ENCODE peak calls at places on chromosomes 13 and 19, in six cellular contexts. W, N, C, R, S and P are unnamed samples.

GRCh38 chr13:39496487-39496998 is 106.5 kb downstream of the LHFPL6 start:
- DNase-seq in W (no peak), R (no peak), N (no peak), S (no peak), C (no peak), P (no peak)

GRCh38 chr13:50357586-50358118 is 342.4 kb downstream of the KCNRG start:
- DNase-seq in N (no peak), S (peak), C (no peak), R (no peak), W (no peak), P (peak)

GRCh38 chr19:49064768-49065611 is at the start of gene NTF4:
- DNase-seq in S (peak), R (peak), W (no peak), C (peak), N (no peak), P (peak)

GRCh38 chr13:25170554-25171107 is 1.5 kb downstream of the AMER2 start:
- DNase-seq in R (peak), C (peak), N (no peak), W (no peak), S (peak), P (peak)

GRCh38 chr19:1066748-1067340 is at the start of gene ARHGAP45:
- DNase-seq in R (peak), C (no peak), W (peak), S (no peak), N (no peak), P (peak)

GRCh38 chr13:21043898-21044297 is 17.5 kb downstream of the LATS2 start:
- DNase-seq in W (no peak), N (no peak), S (peak), C (no peak), R (no peak), P (no peak)

GRCh38 chr19:33906578-33907335 is 110.1 kb downstream of the KCTD15 start:
- DNase-seq in S (peak), W (no peak), N (no peak), C (peak), R (peak), P (peak)

GRCh38 chr13:80399340-80400163 is 58.6 kb upstream of the SPRY2 start:
- DNase-seq in W (no peak), S (no peak), C (no peak), N (no peak), R (peak), P (no peak)

GRCh38 chr13:45833663-45834062 is 17.9 kb downstream of the SIAH3 start:
- DNase-seq in R (no peak), N (no peak), S (peak), W (no peak), C (no peak), P (no peak)

GRCh38 chr13:49933511-49933910 is 2.6 kb downstream of the SPRYD7 start:
- DNase-seq in W (no peak), S (no peak), C (no peak), R (no peak), N (no peak), P (no peak)

GRCh38 chr19:14409157-14410053 is 9.7 kb downstream of the DDX39A start:
- DNase-seq in R (no peak), S (no peak), C (no peak), W (no peak), N (no peak), P (no peak)

GRCh38 chr19:31733591-31733990 is 384.4 kb upstream of the TSHZ3 start:
- DNase-seq in S (no peak), R (no peak), N (no peak), C (no peak), W (no peak), P (no peak)

GRCh38 chr19:15296353-15296752 is 36.0 kb downstream of the BRD4 start:
- DNase-seq in W (no peak), R (no peak), S (no peak), N (no peak), C (no peak), P (no peak)

DNA sequence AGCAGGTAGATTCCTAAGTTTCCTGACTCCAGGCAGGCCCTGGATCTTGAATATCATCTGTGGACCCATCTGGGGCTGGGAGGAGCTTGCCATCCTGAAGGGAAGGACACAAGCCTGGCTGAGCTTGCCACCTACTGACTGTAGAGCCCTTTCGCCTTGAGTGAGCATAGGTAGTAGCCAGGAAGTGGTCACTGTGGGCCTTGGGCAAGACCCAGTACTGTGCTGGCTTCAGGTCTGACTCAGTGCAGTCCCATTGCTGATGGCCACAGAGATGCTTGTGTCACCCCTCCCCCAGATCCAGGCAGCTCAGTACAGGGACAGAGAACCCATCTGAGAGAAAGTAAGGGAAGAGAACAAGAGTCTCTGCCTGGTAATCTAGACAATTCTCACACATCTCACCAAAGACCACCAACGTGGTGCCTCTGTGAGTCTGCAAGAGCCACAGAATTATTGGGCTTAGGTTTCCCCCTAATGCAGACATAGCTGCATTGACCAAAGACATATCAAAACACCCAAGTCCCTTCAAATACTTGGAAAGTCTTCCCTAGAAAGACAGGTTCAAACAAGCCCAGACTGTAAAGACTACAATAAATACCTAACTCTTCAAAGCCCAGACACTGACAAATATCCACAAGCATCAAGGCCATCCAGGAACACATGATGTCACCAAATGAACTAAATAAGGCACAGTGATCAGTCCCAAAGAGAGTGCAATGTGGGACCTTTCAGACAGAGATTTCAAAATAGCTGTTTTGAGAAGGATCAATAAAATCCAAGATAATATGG is 108.2 kb upstream of the WASF3 start:
- DNase-seq in W (no peak), C (no peak), N (no peak), R (no peak), S (no peak), P (no peak)
- TF ChIP-seq CTCF in W (no peak), C (no peak), N (no peak), R (no peak), S (no peak), P (no peak)

GRCh38 chr13:75569576-75569975 is 20.0 kb downstream of the UCHL3 start:
- DNase-seq in R (no peak), S (no peak), C (no peak), W (no peak), N (no peak), P (no peak)

GRCh38 chr13:75566658-75567057 is 17.1 kb downstream of the UCHL3 start:
- DNase-seq in W (no peak), S (peak), R (no peak), N (no peak), C (no peak), P (no peak)
- TF ChIP-seq CTCF in W (peak), S (peak), R (peak), N (no peak), C (no peak), P (no peak)

DNA sequence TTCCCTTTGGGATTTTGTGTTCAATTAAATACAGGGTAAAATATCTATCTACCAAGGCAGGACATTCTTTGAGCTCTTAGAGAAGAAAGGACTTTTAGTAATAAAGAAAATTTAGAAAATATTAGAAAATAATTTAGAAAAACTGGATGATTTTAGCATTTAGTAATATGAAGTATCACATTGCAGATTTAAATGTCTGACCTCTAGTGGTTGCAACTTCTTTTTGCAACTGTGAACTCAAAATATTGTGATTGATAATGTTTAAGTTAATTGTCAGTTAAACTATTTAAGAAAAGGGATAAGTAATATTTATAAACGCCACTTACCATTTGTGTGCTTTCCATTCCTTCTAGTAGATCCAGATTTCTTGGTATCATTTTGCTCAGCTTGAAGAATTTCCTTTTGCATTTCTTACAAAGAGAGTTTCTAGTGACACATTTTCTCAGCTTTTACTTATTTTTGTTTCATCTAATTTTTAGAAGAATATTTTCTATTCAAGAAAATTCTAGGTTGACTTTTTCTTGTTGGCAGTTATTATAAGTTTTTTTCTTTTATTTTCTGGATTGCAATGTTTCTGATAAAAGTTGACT is 10.3 kb upstream of the POSTN start:
- DNase-seq in C (no peak), S (no peak), W (no peak), R (no peak), N (no peak), P (no peak)
- TF ChIP-seq CTCF in C (peak), S (peak), W (peak), R (peak), N (no peak), P (peak)

GRCh38 chr13:75870397-75870801 is 234.3 kb downstream of the LMO7 start:
- DNase-seq in S (peak), N (no peak), W (no peak), C (no peak), R (peak), P (no peak)
- TF ChIP-seq CTCF in S (peak), N (peak), W (peak), C (peak), R (peak), P (peak)

GRCh38 chr19:51394045-51394836 is 3.9 kb upstream of the C19orf84 start:
- DNase-seq in S (peak), W (peak), R (peak), N (peak), C (peak), P (peak)
- TF ChIP-seq CTCF in S (peak), W (peak), R (no peak), N (no peak), C (no peak), P (no peak)

DNA sequence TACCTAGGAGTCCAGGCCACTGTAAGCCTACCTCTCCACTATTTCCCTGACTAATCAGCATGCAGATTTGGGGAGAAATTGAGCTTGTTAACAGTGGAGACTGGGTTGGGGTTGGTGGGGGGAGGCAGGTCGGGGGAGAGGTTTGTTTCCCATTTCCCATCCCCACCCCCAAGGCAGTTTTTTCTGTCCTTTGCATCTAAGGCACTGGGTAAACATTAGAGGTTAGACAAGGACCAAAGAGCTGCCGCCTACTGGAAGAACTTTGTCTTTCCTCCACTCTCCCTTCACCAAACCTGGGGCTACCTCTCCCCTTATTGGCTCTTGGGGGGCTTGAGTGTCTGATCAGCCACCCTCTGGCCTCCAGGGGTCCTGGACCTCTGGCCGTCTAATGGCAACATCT is 953 bp downstream of the KCNN4 start:
- DNase-seq in R (no peak), S (no peak), W (no peak), C (no peak), N (no peak), P (no peak)
- TF ChIP-seq CTCF in R (no peak), S (peak), W (no peak), C (no peak), N (no peak), P (no peak)